ENCODE peak calls at places on chromosomes 7 and 10, in seven cellular contexts. One of them, this sample, is unnamed.

GRCh38 chr7:56079450-56080185 is 13.1 kb downstream of the PHKG1 start:
- DNase-seq in CD4-positive, alpha-beta T cell: no peak
- DNase-seq in right lobe of liver: peak
- DNase-seq in nephron progenitor cell: no peak
- DNase-seq in transverse colon: peak
- DNase-seq in kidney: peak
- DNase-seq in esophagus squamous epithelium: no peak
- DNase-seq in this sample: no peak

GRCh38 chr7:112058654-112059053 is 147.5 kb downstream of the DOCK4 start:
- DNase-seq in CD4-positive, alpha-beta T cell: no peak
- DNase-seq in right lobe of liver: no peak
- DNase-seq in nephron progenitor cell: no peak
- DNase-seq in transverse colon: no peak
- DNase-seq in kidney: no peak
- DNase-seq in esophagus squamous epithelium: no peak
- DNase-seq in this sample: no peak

GRCh38 chr10:6581750-6582697 is 1.9 kb upstream of the PRKCQ start:
- DNase-seq in CD4-positive, alpha-beta T cell: no peak
- DNase-seq in right lobe of liver: no peak
- DNase-seq in nephron progenitor cell: no peak
- DNase-seq in transverse colon: no peak
- DNase-seq in kidney: no peak
- DNase-seq in esophagus squamous epithelium: no peak
- DNase-seq in this sample: no peak

GRCh38 chr7:4682621-4683042 is 537 bp downstream of the FOXK1 start:
- DNase-seq in CD4-positive, alpha-beta T cell: peak
- DNase-seq in right lobe of liver: peak
- DNase-seq in nephron progenitor cell: peak
- DNase-seq in transverse colon: peak
- DNase-seq in kidney: peak
- DNase-seq in esophagus squamous epithelium: no peak
- DNase-seq in this sample: no peak

GRCh38 chr7:65265959-65266519 is 107.6 kb upstream of the ZNF92 start:
- DNase-seq in CD4-positive, alpha-beta T cell: no peak
- DNase-seq in right lobe of liver: no peak
- DNase-seq in nephron progenitor cell: no peak
- DNase-seq in transverse colon: no peak
- DNase-seq in kidney: no peak
- DNase-seq in esophagus squamous epithelium: no peak
- DNase-seq in this sample: no peak

GRCh38 chr7:155412416-155413253 is 45.3 kb upstream of the EN2 start:
- DNase-seq in CD4-positive, alpha-beta T cell: no peak
- DNase-seq in right lobe of liver: peak
- DNase-seq in nephron progenitor cell: peak
- DNase-seq in transverse colon: peak
- DNase-seq in kidney: no peak
- DNase-seq in esophagus squamous epithelium: no peak
- DNase-seq in this sample: peak

GRCh38 chr7:90613088-90613498 is 17.0 kb downstream of the CDK14 start:
- DNase-seq in CD4-positive, alpha-beta T cell: no peak
- DNase-seq in right lobe of liver: no peak
- DNase-seq in nephron progenitor cell: no peak
- DNase-seq in transverse colon: no peak
- DNase-seq in kidney: no peak
- DNase-seq in esophagus squamous epithelium: no peak
- DNase-seq in this sample: no peak

GRCh38 chr7:157603005-157603404 is 266.2 kb downstream of the DNAJB6 start:
- DNase-seq in CD4-positive, alpha-beta T cell: no peak
- DNase-seq in right lobe of liver: no peak
- DNase-seq in nephron progenitor cell: no peak
- DNase-seq in transverse colon: no peak
- DNase-seq in kidney: no peak
- DNase-seq in esophagus squamous epithelium: no peak
- DNase-seq in this sample: no peak

GRCh38 chr7:98933321-98933720 is 55.0 kb downstream of the TRRAP start:
- DNase-seq in CD4-positive, alpha-beta T cell: no peak
- DNase-seq in right lobe of liver: no peak
- DNase-seq in nephron progenitor cell: no peak
- DNase-seq in transverse colon: no peak
- DNase-seq in kidney: no peak
- DNase-seq in esophagus squamous epithelium: no peak
- DNase-seq in this sample: no peak

GRCh38 chr10:101563497-101564040 is 24.5 kb downstream of the POLL start:
- DNase-seq in CD4-positive, alpha-beta T cell: no peak
- DNase-seq in right lobe of liver: no peak
- DNase-seq in nephron progenitor cell: no peak
- DNase-seq in transverse colon: no peak
- DNase-seq in kidney: no peak
- DNase-seq in esophagus squamous epithelium: no peak
- DNase-seq in this sample: no peak

GRCh38 chr10:91799580-91799975 is 1.4 kb downstream of the TNKS2 start:
- DNase-seq in CD4-positive, alpha-beta T cell: no peak
- DNase-seq in right lobe of liver: no peak
- DNase-seq in nephron progenitor cell: no peak
- DNase-seq in transverse colon: no peak
- DNase-seq in kidney: no peak
- DNase-seq in esophagus squamous epithelium: no peak
- DNase-seq in this sample: no peak

GRCh38 chr10:28089467-28089866 is 90.6 kb upstream of the ODAD2 start:
- DNase-seq in CD4-positive, alpha-beta T cell: no peak
- DNase-seq in right lobe of liver: no peak
- DNase-seq in nephron progenitor cell: no peak
- DNase-seq in transverse colon: no peak
- DNase-seq in kidney: no peak
- DNase-seq in esophagus squamous epithelium: no peak
- DNase-seq in this sample: no peak

GRCh38 chr7:71990138-71990462 is 422.0 kb downstream of the CALN1 start:
- DNase-seq in CD4-positive, alpha-beta T cell: no peak
- DNase-seq in right lobe of liver: no peak
- DNase-seq in nephron progenitor cell: no peak
- DNase-seq in transverse colon: no peak
- DNase-seq in kidney: no peak
- DNase-seq in esophagus squamous epithelium: no peak
- DNase-seq in this sample: no peak

GRCh38 chr10:3074145-3074665 is 6.9 kb downstream of the PFKP start:
- DNase-seq in CD4-positive, alpha-beta T cell: no peak
- DNase-seq in right lobe of liver: no peak
- DNase-seq in nephron progenitor cell: no peak
- DNase-seq in transverse colon: no peak
- DNase-seq in kidney: no peak
- DNase-seq in esophagus squamous epithelium: no peak
- DNase-seq in this sample: no peak

GRCh38 chr10:86368046-86368445 is 1.5 kb upstream of the GRID1 start:
- DNase-seq in CD4-positive, alpha-beta T cell: no peak
- DNase-seq in right lobe of liver: no peak
- DNase-seq in nephron progenitor cell: no peak
- DNase-seq in transverse colon: no peak
- DNase-seq in kidney: no peak
- DNase-seq in esophagus squamous epithelium: no peak
- DNase-seq in this sample: no peak

GRCh38 chr7:462173-463103 is 57.2 kb downstream of the PDGFA start:
- DNase-seq in CD4-positive, alpha-beta T cell: no peak
- DNase-seq in right lobe of liver: peak
- DNase-seq in nephron progenitor cell: no peak
- DNase-seq in transverse colon: no peak
- DNase-seq in kidney: peak
- DNase-seq in esophagus squamous epithelium: no peak
- DNase-seq in this sample: no peak

GRCh38 chr10:76172020-76172419 is 740.6 kb downstream of the LRMDA start:
- DNase-seq in CD4-positive, alpha-beta T cell: no peak
- DNase-seq in right lobe of liver: no peak
- DNase-seq in nephron progenitor cell: no peak
- DNase-seq in transverse colon: no peak
- DNase-seq in kidney: no peak
- DNase-seq in esophagus squamous epithelium: no peak
- DNase-seq in this sample: no peak

GRCh38 chr7:131145026-131145425 is 182.7 kb upstream of the MKLN1 start:
- DNase-seq in CD4-positive, alpha-beta T cell: no peak
- DNase-seq in right lobe of liver: no peak
- DNase-seq in nephron progenitor cell: no peak
- DNase-seq in transverse colon: no peak
- DNase-seq in kidney: no peak
- DNase-seq in esophagus squamous epithelium: no peak
- DNase-seq in this sample: no peak

GRCh38 chr10:34638405-34639054 is 176.6 kb downstream of the PARD3 start:
- DNase-seq in CD4-positive, alpha-beta T cell: peak
- DNase-seq in right lobe of liver: peak
- DNase-seq in nephron progenitor cell: peak
- DNase-seq in transverse colon: peak
- DNase-seq in kidney: peak
- DNase-seq in esophagus squamous epithelium: no peak
- DNase-seq in this sample: peak

GRCh38 chr10:77898323-77899079 is 28.1 kb downstream of the DLG5 start:
- DNase-seq in CD4-positive, alpha-beta T cell: no peak
- DNase-seq in right lobe of liver: peak
- DNase-seq in nephron progenitor cell: no peak
- DNase-seq in transverse colon: no peak
- DNase-seq in kidney: peak
- DNase-seq in esophagus squamous epithelium: no peak
- DNase-seq in this sample: no peak

DNA sequence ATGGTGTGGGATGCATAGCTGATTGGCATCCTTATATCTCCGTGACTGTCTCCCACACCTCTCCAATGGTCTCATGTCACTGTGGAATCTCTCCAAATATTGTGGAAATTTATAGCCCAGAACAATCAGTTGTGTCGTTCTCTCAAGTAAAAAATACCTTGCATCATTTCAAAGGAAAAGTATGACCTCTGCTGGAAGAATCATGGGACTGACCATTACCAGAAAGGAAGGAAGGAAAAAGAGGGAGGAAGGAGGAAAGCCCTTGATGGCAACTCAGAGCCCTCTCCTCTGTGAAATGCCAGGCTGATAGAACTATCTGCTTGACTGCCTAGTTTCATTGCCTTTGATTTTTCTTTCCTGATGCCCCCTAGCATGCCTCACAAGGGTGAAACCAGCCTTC is 76.3 kb downstream of the FOXI2 start:
- DNase-seq in CD4-positive, alpha-beta T cell: no peak
- DNase-seq in right lobe of liver: no peak
- DNase-seq in nephron progenitor cell: no peak
- DNase-seq in transverse colon: no peak
- DNase-seq in kidney: no peak
- DNase-seq in esophagus squamous epithelium: no peak
- DNase-seq in this sample: no peak
- TF ChIP-seq CTCF in CD4-positive, alpha-beta T cell: no peak
- TF ChIP-seq CTCF in right lobe of liver: peak
- TF ChIP-seq CTCF in nephron progenitor cell: peak
- TF ChIP-seq CTCF in transverse colon: no peak
- TF ChIP-seq CTCF in kidney: peak
- TF ChIP-seq CTCF in esophagus squamous epithelium: no peak
- TF ChIP-seq CTCF in this sample: no peak

DNA sequence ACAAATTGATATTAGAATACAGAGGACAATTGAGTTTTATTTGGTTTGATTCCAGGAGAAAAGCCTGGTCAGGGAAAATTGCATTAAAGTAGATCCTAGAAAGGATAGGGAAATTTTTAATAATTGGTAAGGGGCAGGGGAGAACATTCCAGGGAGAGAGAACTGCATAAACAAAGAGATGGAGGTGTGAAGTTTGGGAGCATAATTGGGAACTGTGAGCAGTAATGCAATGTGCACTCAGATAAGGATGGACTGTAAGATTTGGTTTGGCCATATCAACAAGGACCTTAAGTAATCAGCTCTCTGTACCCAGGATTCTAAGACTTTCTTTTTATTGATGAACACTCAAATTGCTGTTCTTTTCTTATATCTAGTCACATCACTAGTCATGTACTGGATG is 41.4 kb downstream of the ZMYND11 start:
- DNase-seq in CD4-positive, alpha-beta T cell: no peak
- DNase-seq in right lobe of liver: no peak
- DNase-seq in nephron progenitor cell: no peak
- DNase-seq in transverse colon: no peak
- DNase-seq in kidney: no peak
- DNase-seq in esophagus squamous epithelium: no peak
- DNase-seq in this sample: no peak
- TF ChIP-seq CTCF in CD4-positive, alpha-beta T cell: no peak
- TF ChIP-seq CTCF in right lobe of liver: no peak
- TF ChIP-seq CTCF in nephron progenitor cell: no peak
- TF ChIP-seq CTCF in transverse colon: no peak
- TF ChIP-seq CTCF in kidney: no peak
- TF ChIP-seq CTCF in esophagus squamous epithelium: no peak
- TF ChIP-seq CTCF in this sample: no peak

GRCh38 chr10:49744924-49745605 is 17.1 kb downstream of the OGDHL start:
- DNase-seq in CD4-positive, alpha-beta T cell: no peak
- DNase-seq in right lobe of liver: no peak
- DNase-seq in nephron progenitor cell: no peak
- DNase-seq in transverse colon: no peak
- DNase-seq in kidney: no peak
- DNase-seq in esophagus squamous epithelium: no peak
- DNase-seq in this sample: no peak
- TF ChIP-seq CTCF in CD4-positive, alpha-beta T cell: no peak
- TF ChIP-seq CTCF in right lobe of liver: no peak
- TF ChIP-seq CTCF in nephron progenitor cell: no peak
- TF ChIP-seq CTCF in transverse colon: no peak
- TF ChIP-seq CTCF in kidney: no peak
- TF ChIP-seq CTCF in esophagus squamous epithelium: no peak
- TF ChIP-seq CTCF in this sample: no peak

DNA sequence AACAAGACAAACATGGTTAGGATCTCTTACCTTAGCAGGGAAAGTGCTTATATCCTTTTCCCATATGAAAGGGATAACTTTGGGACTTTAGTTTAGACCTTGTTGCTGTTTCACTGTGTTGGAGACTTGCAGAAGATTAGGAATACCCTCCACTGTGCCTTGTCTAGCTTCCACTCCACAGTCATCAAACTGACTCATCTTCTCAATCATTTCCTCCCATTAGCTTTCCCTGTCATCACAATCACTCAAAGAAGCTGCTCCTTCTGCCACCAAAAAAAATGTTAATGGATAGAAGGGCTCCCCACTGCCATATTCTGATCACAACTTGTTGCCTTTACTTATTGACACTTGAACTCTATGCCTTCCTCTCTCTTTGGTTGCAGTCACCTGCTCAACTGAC is 16.8 kb downstream of the GNG11 start:
- DNase-seq in CD4-positive, alpha-beta T cell: no peak
- DNase-seq in right lobe of liver: no peak
- DNase-seq in nephron progenitor cell: no peak
- DNase-seq in transverse colon: no peak
- DNase-seq in kidney: no peak
- DNase-seq in esophagus squamous epithelium: no peak
- DNase-seq in this sample: no peak
- TF ChIP-seq CTCF in CD4-positive, alpha-beta T cell: no peak
- TF ChIP-seq CTCF in right lobe of liver: no peak
- TF ChIP-seq CTCF in nephron progenitor cell: no peak
- TF ChIP-seq CTCF in transverse colon: no peak
- TF ChIP-seq CTCF in kidney: no peak
- TF ChIP-seq CTCF in esophagus squamous epithelium: no peak
- TF ChIP-seq CTCF in this sample: no peak

GRCh38 chr10:22335204-22335956 is 9.9 kb upstream of the SPAG6 start:
- DNase-seq in CD4-positive, alpha-beta T cell: peak
- DNase-seq in right lobe of liver: peak
- DNase-seq in nephron progenitor cell: peak
- DNase-seq in transverse colon: peak
- DNase-seq in kidney: peak
- DNase-seq in esophagus squamous epithelium: no peak
- DNase-seq in this sample: peak
- TF ChIP-seq CTCF in CD4-positive, alpha-beta T cell: no peak
- TF ChIP-seq CTCF in right lobe of liver: no peak
- TF ChIP-seq CTCF in nephron progenitor cell: no peak
- TF ChIP-seq CTCF in transverse colon: peak
- TF ChIP-seq CTCF in kidney: no peak
- TF ChIP-seq CTCF in esophagus squamous epithelium: no peak
- TF ChIP-seq CTCF in this sample: peak

This sample was measured in GM13977.